ENCODE peak calls at places on chromosomes 3 and 15, in eight cellular contexts. One of them, this sample, is unnamed.

GRCh38 chr15:26132786-26133185 is 269.7 kb upstream of the ATP10A start:
- DNase-seq in lung: no peak
- DNase-seq in SW 1271: no peak
- DNase-seq in foreskin fibroblast: no peak
- DNase-seq in activated gamma-delta T cell treated with anti-CD3 and anti-CD28 coated beads, Interleukin-2, amount 50 U/mL, for 16 hours: no peak
- DNase-seq in activated T-cell treated with anti-CD3 and anti-CD28 coated beads, Interleukin-2, amount 50 U/mL, for 72 hours: no peak
- DNase-seq in nucleus accumbens: no peak
- DNase-seq in aorta: no peak
- DNase-seq in this sample: no peak

GRCh38 chr3:117681619-117682018 is 972.0 kb downstream of the TUSC7 start:
- DNase-seq in lung: no peak
- DNase-seq in SW 1271: no peak
- DNase-seq in foreskin fibroblast: peak; percentile 78
- DNase-seq in activated gamma-delta T cell treated with anti-CD3 and anti-CD28 coated beads, Interleukin-2, amount 50 U/mL, for 16 hours: no peak
- DNase-seq in activated T-cell treated with anti-CD3 and anti-CD28 coated beads, Interleukin-2, amount 50 U/mL, for 72 hours: no peak
- DNase-seq in nucleus accumbens: no peak
- DNase-seq in aorta: no peak
- DNase-seq in this sample: no peak

GRCh38 chr3:19885468-19885867 is 48.5 kb downstream of the EFHB start:
- DNase-seq in lung: no peak
- DNase-seq in SW 1271: peak; percentile 28
- DNase-seq in foreskin fibroblast: peak; percentile 63
- DNase-seq in activated gamma-delta T cell treated with anti-CD3 and anti-CD28 coated beads, Interleukin-2, amount 50 U/mL, for 16 hours: no peak
- DNase-seq in activated T-cell treated with anti-CD3 and anti-CD28 coated beads, Interleukin-2, amount 50 U/mL, for 72 hours: peak; percentile 7
- DNase-seq in nucleus accumbens: no peak
- DNase-seq in aorta: no peak
- DNase-seq in this sample: peak; percentile 42

GRCh38 chr15:99251436-99251821 is at the start of gene LRRC28:
- DNase-seq in lung: no peak
- DNase-seq in SW 1271: no peak
- DNase-seq in foreskin fibroblast: no peak
- DNase-seq in activated gamma-delta T cell treated with anti-CD3 and anti-CD28 coated beads, Interleukin-2, amount 50 U/mL, for 16 hours: no peak
- DNase-seq in activated T-cell treated with anti-CD3 and anti-CD28 coated beads, Interleukin-2, amount 50 U/mL, for 72 hours: no peak
- DNase-seq in nucleus accumbens: no peak
- DNase-seq in aorta: no peak
- DNase-seq in this sample: no peak

GRCh38 chr3:15606434-15606891 is 4.9 kb downstream of the BTD start:
- DNase-seq in lung: no peak
- DNase-seq in SW 1271: no peak
- DNase-seq in foreskin fibroblast: peak; percentile 23
- DNase-seq in activated gamma-delta T cell treated with anti-CD3 and anti-CD28 coated beads, Interleukin-2, amount 50 U/mL, for 16 hours: no peak
- DNase-seq in activated T-cell treated with anti-CD3 and anti-CD28 coated beads, Interleukin-2, amount 50 U/mL, for 72 hours: no peak
- DNase-seq in nucleus accumbens: no peak
- DNase-seq in aorta: no peak
- DNase-seq in this sample: no peak

GRCh38 chr3:195139091-195139875 is 131.7 kb downstream of the XXYLT1 start:
- DNase-seq in lung: no peak
- DNase-seq in SW 1271: no peak
- DNase-seq in foreskin fibroblast: no peak
- DNase-seq in activated gamma-delta T cell treated with anti-CD3 and anti-CD28 coated beads, Interleukin-2, amount 50 U/mL, for 16 hours: no peak
- DNase-seq in activated T-cell treated with anti-CD3 and anti-CD28 coated beads, Interleukin-2, amount 50 U/mL, for 72 hours: no peak
- DNase-seq in nucleus accumbens: no peak
- DNase-seq in aorta: no peak
- DNase-seq in this sample: no peak

GRCh38 chr15:79192462-79193036 is 90.0 kb upstream of the ANKRD34C start:
- DNase-seq in lung: no peak
- DNase-seq in SW 1271: no peak
- DNase-seq in foreskin fibroblast: peak; percentile 50
- DNase-seq in activated gamma-delta T cell treated with anti-CD3 and anti-CD28 coated beads, Interleukin-2, amount 50 U/mL, for 16 hours: no peak
- DNase-seq in activated T-cell treated with anti-CD3 and anti-CD28 coated beads, Interleukin-2, amount 50 U/mL, for 72 hours: no peak
- DNase-seq in nucleus accumbens: no peak
- DNase-seq in aorta: no peak
- DNase-seq in this sample: no peak

GRCh38 chr3:21750831-21751391 is at the start of gene ZNF385D:
- DNase-seq in lung: no peak
- DNase-seq in SW 1271: no peak
- DNase-seq in foreskin fibroblast: peak; percentile 89
- DNase-seq in activated gamma-delta T cell treated with anti-CD3 and anti-CD28 coated beads, Interleukin-2, amount 50 U/mL, for 16 hours: no peak
- DNase-seq in activated T-cell treated with anti-CD3 and anti-CD28 coated beads, Interleukin-2, amount 50 U/mL, for 72 hours: no peak
- DNase-seq in nucleus accumbens: no peak
- DNase-seq in aorta: peak; percentile 85
- DNase-seq in this sample: peak; percentile 15

GRCh38 chr15:52642386-52643361 is 36.5 kb downstream of the ATOSA start:
- DNase-seq in lung: no peak
- DNase-seq in SW 1271: no peak
- DNase-seq in foreskin fibroblast: peak; percentile 58
- DNase-seq in activated gamma-delta T cell treated with anti-CD3 and anti-CD28 coated beads, Interleukin-2, amount 50 U/mL, for 16 hours: no peak
- DNase-seq in activated T-cell treated with anti-CD3 and anti-CD28 coated beads, Interleukin-2, amount 50 U/mL, for 72 hours: no peak
- DNase-seq in nucleus accumbens: no peak
- DNase-seq in aorta: no peak
- DNase-seq in this sample: peak; percentile 23

GRCh38 chr3:95717048-95717447 is 1097.3 kb upstream of the EPHA6 start:
- DNase-seq in lung: no peak
- DNase-seq in SW 1271: no peak
- DNase-seq in foreskin fibroblast: no peak
- DNase-seq in activated gamma-delta T cell treated with anti-CD3 and anti-CD28 coated beads, Interleukin-2, amount 50 U/mL, for 16 hours: no peak
- DNase-seq in activated T-cell treated with anti-CD3 and anti-CD28 coated beads, Interleukin-2, amount 50 U/mL, for 72 hours: no peak
- DNase-seq in nucleus accumbens: no peak
- DNase-seq in aorta: no peak
- DNase-seq in this sample: no peak

GRCh38 chr3:33440328-33440577 is at the start of gene UBP1:
- DNase-seq in lung: no peak
- DNase-seq in SW 1271: no peak
- DNase-seq in foreskin fibroblast: no peak
- DNase-seq in activated gamma-delta T cell treated with anti-CD3 and anti-CD28 coated beads, Interleukin-2, amount 50 U/mL, for 16 hours: no peak
- DNase-seq in activated T-cell treated with anti-CD3 and anti-CD28 coated beads, Interleukin-2, amount 50 U/mL, for 72 hours: no peak
- DNase-seq in nucleus accumbens: no peak
- DNase-seq in aorta: peak; percentile 100
- DNase-seq in this sample: no peak

GRCh38 chr3:164407111-164407510 is 671.2 kb downstream of the SI start:
- DNase-seq in lung: no peak
- DNase-seq in SW 1271: no peak
- DNase-seq in foreskin fibroblast: no peak
- DNase-seq in activated gamma-delta T cell treated with anti-CD3 and anti-CD28 coated beads, Interleukin-2, amount 50 U/mL, for 16 hours: no peak
- DNase-seq in activated T-cell treated with anti-CD3 and anti-CD28 coated beads, Interleukin-2, amount 50 U/mL, for 72 hours: no peak
- DNase-seq in nucleus accumbens: no peak
- DNase-seq in aorta: no peak
- DNase-seq in this sample: no peak

GRCh38 chr15:91065505-91065904 is 34.6 kb upstream of the SV2B start:
- DNase-seq in lung: no peak
- DNase-seq in SW 1271: no peak
- DNase-seq in foreskin fibroblast: no peak
- DNase-seq in activated gamma-delta T cell treated with anti-CD3 and anti-CD28 coated beads, Interleukin-2, amount 50 U/mL, for 16 hours: no peak
- DNase-seq in activated T-cell treated with anti-CD3 and anti-CD28 coated beads, Interleukin-2, amount 50 U/mL, for 72 hours: no peak
- DNase-seq in nucleus accumbens: no peak
- DNase-seq in aorta: no peak
- DNase-seq in this sample: no peak

GRCh38 chr3:78887608-78888011 is 880.2 kb downstream of the ROBO1 start:
- DNase-seq in lung: no peak
- DNase-seq in SW 1271: no peak
- DNase-seq in foreskin fibroblast: peak; percentile 55
- DNase-seq in activated gamma-delta T cell treated with anti-CD3 and anti-CD28 coated beads, Interleukin-2, amount 50 U/mL, for 16 hours: no peak
- DNase-seq in activated T-cell treated with anti-CD3 and anti-CD28 coated beads, Interleukin-2, amount 50 U/mL, for 72 hours: no peak
- DNase-seq in nucleus accumbens: no peak
- DNase-seq in aorta: no peak
- DNase-seq in this sample: no peak

GRCh38 chr3:107838196-107838595 is 252.6 kb downstream of the CD47 start:
- DNase-seq in lung: no peak
- DNase-seq in SW 1271: no peak
- DNase-seq in foreskin fibroblast: no peak
- DNase-seq in activated gamma-delta T cell treated with anti-CD3 and anti-CD28 coated beads, Interleukin-2, amount 50 U/mL, for 16 hours: no peak
- DNase-seq in activated T-cell treated with anti-CD3 and anti-CD28 coated beads, Interleukin-2, amount 50 U/mL, for 72 hours: no peak
- DNase-seq in nucleus accumbens: no peak
- DNase-seq in aorta: no peak
- DNase-seq in this sample: no peak

GRCh38 chr15:49673861-49674260 is 53.0 kb downstream of the DTWD1 start:
- DNase-seq in lung: no peak
- DNase-seq in SW 1271: no peak
- DNase-seq in foreskin fibroblast: no peak
- DNase-seq in activated gamma-delta T cell treated with anti-CD3 and anti-CD28 coated beads, Interleukin-2, amount 50 U/mL, for 16 hours: no peak
- DNase-seq in activated T-cell treated with anti-CD3 and anti-CD28 coated beads, Interleukin-2, amount 50 U/mL, for 72 hours: no peak
- DNase-seq in nucleus accumbens: no peak
- DNase-seq in aorta: no peak
- DNase-seq in this sample: no peak

GRCh38 chr3:124497487-124497886 is 232.8 kb upstream of the UMPS start:
- DNase-seq in lung: no peak
- DNase-seq in SW 1271: no peak
- DNase-seq in foreskin fibroblast: no peak
- DNase-seq in activated gamma-delta T cell treated with anti-CD3 and anti-CD28 coated beads, Interleukin-2, amount 50 U/mL, for 16 hours: no peak
- DNase-seq in activated T-cell treated with anti-CD3 and anti-CD28 coated beads, Interleukin-2, amount 50 U/mL, for 72 hours: no peak
- DNase-seq in nucleus accumbens: no peak
- DNase-seq in aorta: no peak
- DNase-seq in this sample: no peak

GRCh38 chr15:66798426-66799061 is 96.5 kb downstream of the SMAD6 start:
- DNase-seq in lung: no peak
- DNase-seq in SW 1271: no peak
- DNase-seq in foreskin fibroblast: peak; percentile 80
- DNase-seq in activated gamma-delta T cell treated with anti-CD3 and anti-CD28 coated beads, Interleukin-2, amount 50 U/mL, for 16 hours: no peak
- DNase-seq in activated T-cell treated with anti-CD3 and anti-CD28 coated beads, Interleukin-2, amount 50 U/mL, for 72 hours: no peak
- DNase-seq in nucleus accumbens: no peak
- DNase-seq in aorta: no peak
- DNase-seq in this sample: peak; percentile 34

GRCh38 chr15:90400759-90401314 is 12.8 kb downstream of the IQGAP1 start:
- DNase-seq in lung: peak; percentile 82
- DNase-seq in SW 1271: peak; percentile 95
- DNase-seq in foreskin fibroblast: peak; percentile 93
- DNase-seq in activated gamma-delta T cell treated with anti-CD3 and anti-CD28 coated beads, Interleukin-2, amount 50 U/mL, for 16 hours: peak; percentile 49
- DNase-seq in activated T-cell treated with anti-CD3 and anti-CD28 coated beads, Interleukin-2, amount 50 U/mL, for 72 hours: peak; percentile 68
- DNase-seq in nucleus accumbens: no peak
- DNase-seq in aorta: peak; percentile 82
- DNase-seq in this sample: peak; percentile 74

GRCh38 chr3:2377281-2377680 is 278.6 kb downstream of the CNTN4 start:
- DNase-seq in lung: no peak
- DNase-seq in SW 1271: no peak
- DNase-seq in foreskin fibroblast: no peak
- DNase-seq in activated gamma-delta T cell treated with anti-CD3 and anti-CD28 coated beads, Interleukin-2, amount 50 U/mL, for 16 hours: no peak
- DNase-seq in activated T-cell treated with anti-CD3 and anti-CD28 coated beads, Interleukin-2, amount 50 U/mL, for 72 hours: no peak
- DNase-seq in nucleus accumbens: no peak
- DNase-seq in aorta: no peak
- DNase-seq in this sample: no peak

GRCh38 chr3:120214161-120214560 is 70.9 kb downstream of the GPR156 start:
- DNase-seq in lung: no peak
- DNase-seq in SW 1271: no peak
- DNase-seq in foreskin fibroblast: peak; percentile 42
- DNase-seq in activated gamma-delta T cell treated with anti-CD3 and anti-CD28 coated beads, Interleukin-2, amount 50 U/mL, for 16 hours: no peak
- DNase-seq in activated T-cell treated with anti-CD3 and anti-CD28 coated beads, Interleukin-2, amount 50 U/mL, for 72 hours: no peak
- DNase-seq in nucleus accumbens: no peak
- DNase-seq in aorta: no peak
- DNase-seq in this sample: no peak

GRCh38 chr3:173354124-173354523 is 43.4 kb upstream of the NLGN1 start:
- DNase-seq in lung: no peak
- DNase-seq in SW 1271: no peak
- DNase-seq in foreskin fibroblast: no peak
- DNase-seq in activated gamma-delta T cell treated with anti-CD3 and anti-CD28 coated beads, Interleukin-2, amount 50 U/mL, for 16 hours: no peak
- DNase-seq in activated T-cell treated with anti-CD3 and anti-CD28 coated beads, Interleukin-2, amount 50 U/mL, for 72 hours: no peak
- DNase-seq in nucleus accumbens: no peak
- DNase-seq in aorta: no peak
- DNase-seq in this sample: no peak